ENCODE peak calls at places on chromosomes 2 and 18, in nine cellular contexts. M, N, A, K, B, D, V, S and O are unnamed samples.

GRCh38 chr2:174778479-174778962 is 14.2 kb upstream of the CHRNA1 start:
- DNase-seq in N (no peak), V (peak; percentile 48), M (no peak), S (peak; percentile 22), K (peak; percentile 99), D (no peak), A (peak; percentile 46), B (peak; percentile 81), O (peak; percentile 12)

GRCh38 chr2:130882111-130882510 is 45.4 kb downstream of the ARHGEF4 start:
- DNase-seq in N (no peak), A (no peak), B (no peak), M (no peak), V (no peak), D (no peak), K (no peak), S (no peak), O (no peak)

GRCh38 chr2:181813963-181814565 is 77.5 kb upstream of the ITPRID2 start:
- DNase-seq in D (no peak), V (peak; percentile 15), N (no peak), K (peak; percentile 84), S (no peak), B (no peak), M (no peak), A (no peak), O (no peak)

GRCh38 chr18:76657428-76657827 is 162.4 kb upstream of the ZNF516 start:
- DNase-seq in D (no peak), M (no peak), V (no peak), N (no peak), K (no peak), B (no peak), S (no peak), A (no peak), O (no peak)

GRCh38 chr2:173589604-173590277 is 235.1 kb downstream of the CDCA7 start:
- DNase-seq in S (no peak), A (no peak), K (peak; percentile 39), D (no peak), V (no peak), B (no peak), M (no peak), N (no peak), O (peak; percentile 53)

GRCh38 chr18:70457223-70457622 is 168.4 kb downstream of the SOCS6 start:
- DNase-seq in M (no peak), V (no peak), K (no peak), N (no peak), A (no peak), D (no peak), S (no peak), B (no peak), O (peak; percentile 4)

GRCh38 chr2:20626698-20627471 is 24.0 kb downstream of the HS1BP3 start:
- DNase-seq in N (no peak), A (no peak), M (no peak), K (no peak), V (no peak), S (no peak), B (peak; percentile 72), D (peak; percentile 57), O (peak; percentile 80)

GRCh38 chr2:215619022-215619958 is 183.4 kb upstream of the FN1 start:
- DNase-seq in K (peak; percentile 67), M (peak; percentile 7), N (no peak), A (peak; percentile 51), D (no peak), B (no peak), S (no peak), V (no peak), O (no peak)

GRCh38 chr2:98576666-98577312 is 31.5 kb downstream of the COA5 start:
- DNase-seq in K (no peak), A (no peak), N (no peak), B (no peak), S (no peak), D (no peak), M (no peak), V (no peak), O (no peak)

GRCh38 chr2:184677171-184677570 is 78.8 kb downstream of the ZNF804A start:
- DNase-seq in D (no peak), N (no peak), V (no peak), M (no peak), K (no peak), A (no peak), B (no peak), S (no peak), O (no peak)

GRCh38 chr2:235160281-235160805 is 208.5 kb downstream of the SH3BP4 start:
- DNase-seq in N (no peak), K (no peak), V (no peak), M (no peak), A (no peak), D (no peak), S (no peak), B (no peak), O (no peak)

GRCh38 chr2:206275274-206276160 is 1.1 kb downstream of the ZDBF2 start:
- DNase-seq in K (peak; percentile 53), V (no peak), A (no peak), M (no peak), S (no peak), D (no peak), N (no peak), B (no peak), O (no peak)

GRCh38 chr2:37205689-37206341 is 9.5 kb downstream of the CEBPZOS start:
- DNase-seq in V (no peak), M (no peak), B (no peak), S (no peak), K (no peak), A (no peak), N (no peak), D (no peak), O (no peak)

GRCh38 chr2:127700527-127701192 is 637 bp upstream of the SFT2D3 start:
- DNase-seq in D (peak; percentile 91), V (peak; percentile 90), M (peak; percentile 91), A (peak; percentile 59), S (no peak), K (no peak), B (peak; percentile 92), N (peak; percentile 84), O (peak; percentile 20)

GRCh38 chr2:143160732-143161707 is 31.8 kb downstream of the ARHGAP15 start:
- DNase-seq in M (no peak), A (no peak), V (no peak), S (no peak), N (no peak), B (no peak), K (no peak), D (no peak), O (no peak)

GRCh38 chr2:1782514-1782913 is 38.2 kb upstream of the PXDN start:
- DNase-seq in B (peak; percentile 64), D (no peak), K (no peak), M (no peak), A (no peak), S (no peak), V (no peak), N (no peak), O (no peak)

GRCh38 chr2:1787799-1788477 is 43.6 kb upstream of the PXDN start:
- DNase-seq in D (no peak), N (no peak), S (no peak), M (no peak), K (no peak), A (no peak), V (no peak), B (no peak), O (peak; percentile 25)

GRCh38 chr2:1788478-1788959 is 44.2 kb upstream of the PXDN start:
- DNase-seq in M (no peak), B (peak; percentile 64), V (no peak), N (no peak), A (no peak), K (no peak), S (no peak), D (no peak), O (no peak)

GRCh38 chr2:1784087-1784486 is 39.8 kb upstream of the PXDN start:
- DNase-seq in V (no peak), K (peak; percentile 7), M (no peak), A (no peak), B (no peak), N (no peak), D (no peak), S (no peak), O (no peak)

DNA sequence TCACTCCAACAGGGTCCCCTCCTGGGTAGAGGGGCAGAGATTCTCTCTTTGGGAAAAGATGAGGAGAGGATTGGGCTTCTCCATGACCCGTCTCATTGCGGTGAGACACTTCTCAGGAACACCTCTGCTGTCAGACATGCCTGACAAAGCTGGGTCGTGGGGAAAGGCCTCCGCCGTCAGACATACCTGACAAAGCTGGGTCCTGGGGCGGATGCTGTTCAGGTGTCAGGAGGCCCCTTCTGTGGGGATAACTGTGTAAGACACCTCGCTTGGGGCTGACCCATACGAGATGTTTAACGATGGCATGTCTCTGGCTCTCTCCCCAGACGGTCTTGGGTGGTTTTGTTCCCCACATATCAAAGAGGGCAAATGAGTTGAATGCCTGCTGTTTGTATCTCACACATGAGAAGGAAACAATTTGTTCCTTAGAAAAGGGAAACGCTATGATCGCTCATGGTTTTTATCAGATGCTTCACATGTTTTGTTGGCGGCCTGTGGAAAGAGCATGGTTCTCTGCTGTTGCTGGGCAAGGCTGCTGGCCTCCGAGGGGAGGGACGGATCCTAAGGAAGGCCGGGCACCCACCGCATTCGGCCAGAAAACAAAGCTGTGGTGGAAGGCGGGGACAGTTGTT is 40.8 kb upstream of the PXDN start:
- DNase-seq in M (no peak), K (no peak), S (no peak), D (no peak), A (no peak), V (no peak), N (no peak), B (no peak), O (no peak)
- H3K4me3 ChIP-seq in M (no peak overlapping the region), K (no peak overlapping the region), S (no peak overlapping the region), D (no peak overlapping the region), A (no peak overlapping the region), V (no peak overlapping the region), N (no peak overlapping the region), B (no peak overlapping the region), O (no peak overlapping the region)

DNA sequence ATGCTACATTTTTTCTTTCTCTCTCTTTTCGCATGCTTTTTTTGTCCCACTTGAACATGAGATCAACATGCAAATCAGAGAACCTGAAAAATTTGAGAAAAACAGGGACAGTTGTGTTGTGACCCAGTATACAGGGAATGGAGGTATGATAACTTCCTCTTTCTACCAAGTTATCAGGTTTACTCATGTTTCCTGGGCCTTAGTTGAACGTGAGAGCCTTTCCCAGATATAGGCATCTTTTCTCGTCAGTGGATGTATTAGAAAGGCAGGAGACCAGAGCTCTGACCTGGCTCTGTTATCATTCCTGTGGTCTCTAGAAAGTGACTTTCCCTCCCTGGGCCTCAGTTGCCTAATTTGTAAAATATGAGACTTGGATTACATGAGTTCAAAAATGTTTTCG is 30.1 kb upstream of the FAM117B start:
- DNase-seq in V (no peak), B (no peak), K (peak; percentile 38), M (no peak), N (no peak), S (no peak), A (no peak), D (no peak), O (no peak)
- TF ChIP-seq POLR2A in V (no peak), B (no peak), K (no peak), M (no peak), N (no peak), S (no peak), A (no peak), D (no peak), O (no peak)

GRCh38 chr2:144603334-144603733 is 83.4 kb upstream of the ZEB2 start:
- DNase-seq in D (no peak), M (no peak), K (no peak), V (no peak), N (no peak), S (no peak), A (no peak), B (no peak), O (no peak)
- H3K4me3 ChIP-seq in D (no peak overlapping the region), M (no peak overlapping the region), K (no peak overlapping the region), V (no peak overlapping the region), N (no peak overlapping the region), S (no peak overlapping the region), A (no peak overlapping the region), B (no peak overlapping the region), O (no peak overlapping the region)

GRCh38 chr18:22169889-22170420 is 566 bp downstream of the GATA6 start:
- DNase-seq in K (peak; percentile 53), A (no peak), V (no peak), D (peak; percentile 67), M (no peak), S (no peak), N (no peak), B (peak; percentile 80), O (peak; percentile 62)
- TF ChIP-seq POLR2A in K (no peak), A (no peak), V (no peak), D (no peak), M (no peak), S (no peak), N (no peak), B (no peak), O (no peak)